ENCODE peak calls at places on chromosomes 4 and X, in five cellular contexts. R is NCI-H2171, B is Calu3, M is mucosa of descending colon, S is sciatic nerve. C is an unnamed sample.

GRCh38 chrX:1883772-1884171 is 268.9 kb downstream of the ASMT start:
- DNase-seq in M (no peak), B (no peak), R (no peak), S (no peak), C (no peak)

GRCh38 chr4:139655116-139655515 is 10.5 kb upstream of the MGST2 start:
- DNase-seq in M (no peak), S (no peak), R (peak), B (no peak), C (peak)

GRCh38 chr4:136935305-136935704 is 597.0 kb downstream of the PCDH18 start:
- DNase-seq in R (no peak), B (no peak), S (no peak), M (no peak), C (no peak)

GRCh38 chr4:145290953-145291352 is 110.6 kb upstream of the OTUD4 start:
- DNase-seq in R (no peak), B (no peak), S (no peak), M (no peak), C (no peak)

GRCh38 chr4:52844596-52844995 is 17.5 kb upstream of the RASL11B start:
- DNase-seq in M (no peak), S (no peak), R (no peak), B (no peak), C (no peak)

GRCh38 chr4:143358923-143359694 is 22.4 kb downstream of the GAB1 start:
- DNase-seq in R (no peak), S (no peak), M (peak), B (peak), C (no peak)

GRCh38 chr4:110484767-110485166 is 8.8 kb downstream of the ENPEP start:
- DNase-seq in S (no peak), B (no peak), R (no peak), M (no peak), C (no peak)

GRCh38 chrX:37712458-37712857 is 26.9 kb downstream of the XK start:
- DNase-seq in S (no peak), M (no peak), B (no peak), R (no peak), C (no peak)

GRCh38 chrX:119067023-119067739 is 5.6 kb upstream of the CT47C1 start:
- DNase-seq in S (peak), R (peak), M (peak), B (peak), C (no peak)

GRCh38 chr4:171170671-171171070 is 642.5 kb upstream of the GALNTL6 start:
- DNase-seq in R (no peak), B (no peak), M (no peak), S (no peak), C (no peak)

GRCh38 chr4:168318266-168318895 is at the start of gene DDX60:
- DNase-seq in R (peak), B (peak), S (peak), M (peak), C (peak)

GRCh38 chr4:112604590-112604989 is 32.1 kb downstream of the ZGRF1 start:
- DNase-seq in S (no peak), M (no peak), B (peak), R (peak), C (peak)

GRCh38 chr4:95889662-95890061 is 49.8 kb downstream of the PDHA2 start:
- DNase-seq in S (no peak), B (no peak), M (no peak), R (no peak), C (no peak)

GRCh38 chr4:47494124-47494430 is 9.0 kb downstream of the ATP10D start:
- DNase-seq in R (no peak), S (no peak), B (no peak), M (no peak), C (no peak)

GRCh38 chr4:118974758-118975157 is 86.1 kb downstream of the SYNPO2 start:
- DNase-seq in M (no peak), S (no peak), R (no peak), B (no peak), C (no peak)

GRCh38 chr4:141713771-141714445 is 77.5 kb downstream of the IL15 start:
- DNase-seq in B (peak), M (no peak), S (no peak), R (no peak), C (no peak)

GRCh38 chr4:153204247-153205027 is at the start of gene TRIM2:
- DNase-seq in B (peak), S (peak), M (peak), R (peak), C (no peak)

GRCh38 chrX:74536142-74537010 is 78.0 kb downstream of the RLIM start:
- DNase-seq in R (peak), B (peak), M (peak), S (peak), C (peak)

GRCh38 chr4:13268165-13268564 is 216.0 kb downstream of the RAB28 start:
- DNase-seq in M (no peak), R (no peak), B (no peak), S (no peak), C (no peak)

GRCh38 chr4:127997534-127998388 is 32.6 kb downstream of the ABHD18 start:
- DNase-seq in B (no peak), R (no peak), M (no peak), S (no peak), C (peak)

GRCh38 chr4:123116412-123116811 is 194.0 kb upstream of the NUDT6 start:
- DNase-seq in M (no peak), R (no peak), B (no peak), S (no peak), C (no peak)

GRCh38 chr4:1177274-1178141 is 5.1 kb upstream of the SPON2 start:
- DNase-seq in R (no peak), M (peak), S (no peak), B (no peak), C (no peak)